ENCODE peak calls at places on chromosomes 6 and 20, in ten cellular contexts. O is heart left ventricle; B is fibroblast of villous mesenchyme; X is astrocyte of the spinal cord; F is tibial artery; J is pancreas; Z is esophagus squamous epithelium; T is AG10803; Y is CD8-positive, alpha-beta T cell; S is glutamatergic neuron. W is an unnamed sample.

GRCh38 chr6:43231053-43231452 is 1.8 kb upstream of the DNPH1 start:
- DNase-seq in O (no peak), B (no peak), X (no peak), F (no peak), J (no peak), Z (no peak), T (no peak), Y (no peak), S (no peak), W (no peak)

GRCh38 chr6:111013144-111013905 is 31.5 kb downstream of the RPF2 start:
- DNase-seq in O (no peak), B (peak; percentile 28), X (no peak), F (no peak), J (no peak), Z (no peak), T (peak; percentile 32), Y (no peak), S (no peak), W (no peak)

GRCh38 chr6:121006024-121006423 is 328.3 kb downstream of the TBC1D32 start:
- DNase-seq in O (no peak), B (no peak), X (no peak), F (no peak), J (no peak), Z (no peak), T (no peak), Y (no peak), S (no peak), W (no peak)

GRCh38 chr6:139553916-139554315 is 179.5 kb upstream of the CITED2 start:
- DNase-seq in O (no peak), B (no peak), X (no peak), F (no peak), J (no peak), Z (no peak), T (no peak), Y (no peak), S (no peak), W (no peak)

GRCh38 chr20:54208492-54209044 is 681 bp downstream of the PFDN4 start:
- DNase-seq in O (no peak), B (peak; percentile 97), X (peak; percentile 58), F (no peak), J (no peak), Z (no peak), T (peak; percentile 67), Y (no peak), S (no peak), W (peak; percentile 52)

GRCh38 chr6:169190144-169190584 is 63.5 kb downstream of the THBS2 start:
- DNase-seq in O (peak; percentile 79), B (peak; percentile 92), X (peak; percentile 87), F (peak; percentile 82), J (no peak), Z (no peak), T (peak; percentile 99), Y (no peak), S (no peak), W (peak; percentile 71)

GRCh38 chr6:150270330-150271052 is 98.3 kb upstream of the IYD start:
- DNase-seq in O (no peak), B (no peak), X (no peak), F (no peak), J (no peak), Z (no peak), T (no peak), Y (no peak), S (no peak), W (no peak)

GRCh38 chr6:96391776-96392175 is 129.8 kb upstream of the UFL1 start:
- DNase-seq in O (no peak), B (no peak), X (peak; percentile 5), F (no peak), J (peak; percentile 23), Z (no peak), T (no peak), Y (no peak), S (peak; percentile 74), W (no peak)

GRCh38 chr6:24972551-24972950 is 36.8 kb upstream of the RIPOR2 start:
- DNase-seq in O (no peak), B (no peak), X (no peak), F (no peak), J (no peak), Z (no peak), T (no peak), Y (no peak), S (no peak), W (no peak)

GRCh38 chr20:22887796-22888195 is 147.3 kb upstream of the SSTR4 start:
- DNase-seq in O (no peak), B (no peak), X (no peak), F (no peak), J (no peak), Z (no peak), T (no peak), Y (no peak), S (no peak), W (no peak)
- TF ChIP-seq CTCF in O (no peak), B (no peak), X (no peak), F (no peak), J (no peak), Z (no peak), T (no peak), Y (no peak), S (no peak), W (no peak)

DNA sequence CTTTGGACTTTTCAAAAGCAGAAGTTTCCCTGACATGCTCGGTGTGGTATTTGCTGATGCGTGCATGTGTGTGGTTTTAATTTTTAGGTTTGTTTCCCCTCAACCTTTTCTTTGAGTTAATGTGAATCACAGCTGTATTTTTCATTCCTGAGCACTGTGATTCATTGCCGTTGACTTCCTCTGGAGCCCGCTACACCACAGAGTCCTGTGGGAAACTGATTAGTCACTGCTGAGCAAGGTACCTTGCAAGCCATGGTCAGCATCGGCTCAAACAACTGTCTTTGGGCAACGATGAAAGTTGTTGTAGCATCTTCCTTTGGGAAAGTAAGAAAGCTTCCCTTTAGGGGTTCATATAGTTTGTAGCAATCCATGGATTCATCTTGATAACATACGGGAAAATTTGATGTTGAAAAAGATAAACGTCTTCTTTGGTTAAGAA is 57.5 kb downstream of the RIN2 start:
- DNase-seq in O (peak; percentile 55), B (peak; percentile 98), X (peak; percentile 99), F (peak; percentile 64), J (no peak), Z (no peak), T (peak; percentile 99), Y (no peak), S (no peak), W (peak; percentile 98)
- TF ChIP-seq CTCF in O (no peak), B (no peak), X (no peak), F (no peak), J (no peak), Z (no peak), T (peak; percentile 10), Y (no peak), S (no peak), W (no peak)

DNA sequence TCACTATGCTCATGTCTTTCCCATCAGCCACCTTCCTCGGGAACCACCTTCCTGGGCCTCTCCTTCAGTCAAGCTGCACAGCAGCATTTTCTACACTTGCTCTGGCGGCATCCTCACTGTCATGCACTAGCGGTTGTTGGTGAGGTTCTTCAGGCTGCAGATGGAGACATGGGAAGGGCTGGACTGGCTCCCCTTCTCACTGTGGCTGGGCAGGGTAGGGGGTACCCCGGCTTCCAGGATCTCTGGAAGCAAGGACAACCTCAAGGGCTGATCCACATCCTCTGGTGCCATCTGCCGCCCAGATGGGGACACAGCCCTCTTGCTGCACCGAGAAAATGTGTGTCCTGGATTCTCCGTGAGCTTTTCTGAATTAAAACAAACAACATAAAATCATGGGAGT is 180.1 kb upstream of the RNF24 start:
- DNase-seq in O (no peak), B (peak; percentile 27), X (peak; percentile 12), F (no peak), J (no peak), Z (no peak), T (peak; percentile 38), Y (no peak), S (peak; percentile 64), W (no peak)
- TF ChIP-seq CTCF in O (no peak), B (peak; percentile 53), X (peak; percentile 71), F (no peak), J (no peak), Z (no peak), T (peak; percentile 65), Y (no peak), S (no peak), W (peak; percentile 73)

DNA sequence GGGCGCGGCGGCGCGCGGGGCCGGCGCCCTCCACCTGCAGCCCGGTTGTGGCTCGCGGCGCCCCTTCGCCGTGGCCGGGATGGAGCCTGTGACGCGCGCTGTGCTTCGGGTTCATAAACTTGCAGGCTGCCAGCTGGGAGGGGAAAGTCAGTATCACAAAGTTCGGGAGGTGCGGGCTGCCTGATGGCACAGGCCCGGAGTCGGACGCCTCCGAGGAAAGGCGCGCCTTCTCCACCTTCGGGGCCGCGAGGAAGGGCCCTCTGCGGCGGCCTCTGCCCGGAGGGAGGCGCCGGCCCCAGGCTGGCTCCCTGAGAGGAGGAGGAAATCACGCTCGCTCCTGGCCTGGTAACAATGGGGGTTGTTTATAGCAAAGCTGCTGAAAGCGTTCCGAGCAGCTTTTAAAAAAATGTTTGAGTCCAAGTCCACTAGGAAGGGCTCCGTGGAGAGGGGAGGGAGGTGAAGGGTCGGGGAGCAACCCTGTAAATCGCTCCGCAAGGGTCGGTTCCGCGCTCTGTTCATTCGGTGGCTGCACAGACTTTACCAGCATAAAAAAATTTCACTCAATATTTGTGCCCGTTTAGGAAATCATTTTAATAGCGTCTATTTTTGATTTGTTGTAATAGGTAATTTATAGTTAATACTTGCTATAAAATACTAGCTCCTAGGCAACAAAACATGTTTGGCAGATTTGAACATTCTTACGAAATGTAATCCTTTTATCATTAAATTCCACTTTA is 1.0 kb downstream of the AFDN start:
- DNase-seq in O (peak; percentile 63), B (peak; percentile 31), X (peak; percentile 33), F (no peak), J (peak; percentile 67), Z (no peak), T (peak; percentile 40), Y (peak; percentile 54), S (peak; percentile 64), W (peak; percentile 17)
- TF ChIP-seq CTCF in O (no peak), B (peak; percentile 9), X (peak; percentile 16), F (no peak), J (no peak), Z (no peak), T (no peak), Y (no peak), S (no peak), W (no peak)

GRCh38 chr20:58306421-58307261 is 2.9 kb upstream of the RAB22A start:
- DNase-seq in O (peak; percentile 40), B (no peak), X (peak; percentile 66), F (peak; percentile 44), J (no peak), Z (no peak), T (peak; percentile 9), Y (peak; percentile 67), S (no peak), W (no peak)
- TF ChIP-seq CTCF in O (no peak), B (no peak), X (no peak), F (no peak), J (no peak), Z (no peak), T (no peak), Y (no peak), S (no peak), W (no peak)

DNA sequence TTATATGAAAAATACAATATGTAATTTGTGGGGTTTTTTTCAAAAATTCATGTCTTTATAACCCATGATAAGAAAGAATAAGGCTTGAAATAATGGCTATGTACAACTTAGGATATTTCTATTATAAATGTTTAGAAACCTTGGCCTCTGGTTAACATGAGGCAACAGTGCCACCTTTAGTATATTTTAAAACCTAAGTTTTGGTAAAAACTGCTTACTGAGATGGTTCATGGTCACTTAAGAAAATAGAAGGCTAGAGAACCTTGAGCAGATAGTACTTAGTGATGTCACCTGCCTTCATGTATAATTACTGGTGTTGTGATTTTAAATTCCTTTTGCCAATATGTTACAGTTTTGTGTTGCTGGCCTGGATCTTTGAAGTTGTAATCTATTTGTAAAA is 176.5 kb downstream of the ADGB start:
- DNase-seq in O (no peak), B (peak; percentile 20), X (peak; percentile 7), F (no peak), J (no peak), Z (no peak), T (no peak), Y (no peak), S (no peak), W (no peak)
- TF ChIP-seq CTCF in O (no peak), B (peak; percentile 23), X (no peak), F (no peak), J (no peak), Z (no peak), T (no peak), Y (no peak), S (no peak), W (peak; percentile 36)

W was measured in HFFc6.